ENCODE peak calls at places on chromosomes 3 and 15, in four cellular contexts. One of them, this sample, is unnamed.

GRCh38 chr3:49260711-49261357 is 16.2 kb downstream of the C3orf62 start:
- DNase-seq in K562: no peak
- DNase-seq in WTC11: no peak
- DNase-seq in GM12878: no peak
- DNase-seq in this sample: peak

GRCh38 chr3:126431103-126431534 is 36.4 kb downstream of the CFAP100 start:
- DNase-seq in GM12878: peak
- DNase-seq in K562: no peak
- DNase-seq in WTC11: no peak
- DNase-seq in this sample: no peak

GRCh38 chr15:69848551-69849231 is 249.0 kb downstream of the TLE3 start:
- DNase-seq in K562: no peak
- DNase-seq in GM12878: no peak
- DNase-seq in WTC11: no peak
- DNase-seq in this sample: no peak

GRCh38 chr15:52417501-52417900 is 111.2 kb downstream of the MYO5A start:
- DNase-seq in K562: no peak
- DNase-seq in WTC11: no peak
- DNase-seq in GM12878: no peak
- DNase-seq in this sample: no peak

GRCh38 chr15:71097890-71098289 is 17.4 kb upstream of the THSD4 start:
- DNase-seq in GM12878: no peak
- DNase-seq in WTC11: no peak
- DNase-seq in K562: no peak
- DNase-seq in this sample: no peak

GRCh38 chr15:75578206-75578947 is 738 bp downstream of the PTPN9 start:
- DNase-seq in GM12878: no peak
- DNase-seq in K562: peak
- DNase-seq in WTC11: peak
- DNase-seq in this sample: no peak

GRCh38 chr3:108322352-108322751 is 26.0 kb downstream of the HHLA2 start:
- DNase-seq in WTC11: no peak
- DNase-seq in K562: no peak
- DNase-seq in GM12878: no peak
- DNase-seq in this sample: no peak

GRCh38 chr15:79595995-79596622 is 164.0 kb downstream of the MINAR1 start:
- DNase-seq in K562: peak
- DNase-seq in GM12878: peak
- DNase-seq in WTC11: peak
- DNase-seq in this sample: peak

GRCh38 chr3:52742418-52743041 is 28.2 kb downstream of the NEK4 start:
- DNase-seq in WTC11: no peak
- DNase-seq in K562: peak
- DNase-seq in GM12878: peak
- DNase-seq in this sample: peak

GRCh38 chr15:98754283-98755022 is 106.1 kb downstream of the IGF1R start:
- DNase-seq in GM12878: no peak
- DNase-seq in WTC11: no peak
- DNase-seq in K562: no peak
- DNase-seq in this sample: no peak

GRCh38 chr15:42150246-42150970 is 6.0 kb downstream of the PLA2G4F start:
- DNase-seq in GM12878: no peak
- DNase-seq in WTC11: no peak
- DNase-seq in K562: no peak
- DNase-seq in this sample: no peak

GRCh38 chr15:32933241-32933640 is 215.4 kb downstream of the GREM1 start:
- DNase-seq in WTC11: no peak
- DNase-seq in GM12878: no peak
- DNase-seq in K562: no peak
- DNase-seq in this sample: no peak

GRCh38 chr3:169914321-169914720 is 2.9 kb downstream of the SAMD7 start:
- DNase-seq in K562: no peak
- DNase-seq in WTC11: no peak
- DNase-seq in GM12878: no peak
- DNase-seq in this sample: no peak

GRCh38 chr15:100759116-100759515 is 120.5 kb upstream of the ALDH1A3 start:
- DNase-seq in K562: no peak
- DNase-seq in WTC11: no peak
- DNase-seq in GM12878: no peak
- DNase-seq in this sample: no peak

GRCh38 chr3:65439641-65440040 is 599.1 kb downstream of the MAGI1 start:
- DNase-seq in K562: peak
- DNase-seq in WTC11: peak
- DNase-seq in GM12878: no peak
- DNase-seq in this sample: peak

GRCh38 chr3:141425523-141426233 is 57.4 kb downstream of the ZBTB38 start:
- DNase-seq in GM12878: no peak
- DNase-seq in WTC11: no peak
- DNase-seq in K562: peak
- DNase-seq in this sample: peak
- TF ChIP-seq ETV6 in GM12878: no peak
- TF ChIP-seq ETV6 in WTC11: no peak
- TF ChIP-seq ETV6 in K562: no peak
- TF ChIP-seq ETV6 in this sample: no peak

GRCh38 chr3:138942861-138943623 is 3.9 kb downstream of the FOXL2 start:
- DNase-seq in WTC11: peak
- DNase-seq in GM12878: no peak
- DNase-seq in K562: peak
- DNase-seq in this sample: no peak

GRCh38 chr3:138942271-138942670 is 4.7 kb downstream of the FOXL2 start:
- DNase-seq in WTC11: peak
- DNase-seq in K562: no peak
- DNase-seq in GM12878: no peak
- DNase-seq in this sample: no peak

GRCh38 chr3:138939563-138940241 is 7.2 kb downstream of the FOXL2 start:
- DNase-seq in GM12878: no peak
- DNase-seq in K562: no peak
- DNase-seq in WTC11: peak
- DNase-seq in this sample: no peak

GRCh38 chr3:138940446-138940845 is 6.5 kb downstream of the FOXL2 start:
- DNase-seq in K562: no peak
- DNase-seq in WTC11: peak
- DNase-seq in GM12878: no peak
- DNase-seq in this sample: no peak

DNA sequence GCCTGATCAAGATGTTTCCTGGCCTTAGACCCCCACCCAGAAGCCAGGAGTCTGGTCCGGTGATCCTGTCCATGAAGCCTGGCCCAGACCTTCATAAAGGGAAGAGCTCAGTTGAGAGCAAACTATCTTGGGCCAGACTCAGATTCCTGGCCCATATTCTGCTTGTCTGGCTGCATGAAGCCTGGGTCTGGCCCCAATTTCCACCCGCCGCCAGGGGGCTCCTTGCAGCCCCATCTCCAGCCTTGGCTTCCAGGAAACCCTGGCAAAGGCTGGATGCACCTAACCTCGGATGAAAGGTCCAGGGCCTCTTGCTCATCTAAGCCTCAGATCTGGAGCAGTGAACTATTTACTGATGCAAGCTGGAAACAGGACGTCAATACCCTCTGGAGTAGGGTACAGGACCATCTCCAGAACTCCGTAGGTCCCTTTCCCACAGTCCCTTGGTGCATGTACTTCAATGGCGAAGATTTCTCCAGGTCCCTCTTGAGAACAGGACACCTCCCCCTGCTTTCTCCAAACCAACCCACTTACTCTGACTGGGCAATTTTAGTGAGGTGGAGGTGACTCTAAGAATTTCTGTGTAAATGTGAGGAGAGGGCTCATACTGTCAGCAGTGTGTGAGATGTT is 5.6 kb downstream of the FOXL2 start:
- DNase-seq in WTC11: peak
- DNase-seq in K562: peak
- DNase-seq in GM12878: no peak
- DNase-seq in this sample: peak
- TF ChIP-seq ETV6 in WTC11: no peak
- TF ChIP-seq ETV6 in K562: no peak
- TF ChIP-seq ETV6 in GM12878: no peak
- TF ChIP-seq ETV6 in this sample: no peak

GRCh38 chr3:57079221-57079831 is 18.9 kb downstream of the SPATA12 start:
- DNase-seq in WTC11: peak
- DNase-seq in GM12878: no peak
- DNase-seq in K562: peak
- DNase-seq in this sample: peak
- TF ChIP-seq ETV6 in WTC11: no peak
- TF ChIP-seq ETV6 in GM12878: no peak
- TF ChIP-seq ETV6 in K562: no peak
- TF ChIP-seq ETV6 in this sample: no peak

DNA sequence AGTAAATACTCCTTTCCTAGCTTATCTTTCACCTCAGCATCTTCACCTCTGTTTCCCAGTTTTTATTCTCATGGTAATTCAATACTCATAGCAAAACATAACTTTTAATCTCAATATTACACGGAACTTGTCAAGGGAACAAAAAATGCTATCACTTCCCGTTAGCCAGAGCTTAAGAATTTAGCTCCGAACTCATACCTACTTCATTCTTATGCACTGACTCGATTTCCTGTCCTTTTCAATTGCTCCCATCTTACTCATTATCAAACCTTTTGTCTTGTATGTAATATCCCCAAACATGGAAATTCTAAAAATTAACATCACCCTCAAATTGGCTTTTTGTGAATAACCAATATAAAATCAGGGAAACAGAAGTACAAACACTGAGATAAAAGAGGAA is 28.2 kb downstream of the MYEF2 start:
- DNase-seq in GM12878: no peak
- DNase-seq in WTC11: no peak
- DNase-seq in K562: no peak
- DNase-seq in this sample: no peak
- TF ChIP-seq ETV6 in GM12878: no peak
- TF ChIP-seq ETV6 in WTC11: no peak
- TF ChIP-seq ETV6 in K562: no peak
- TF ChIP-seq ETV6 in this sample: no peak

GRCh38 chr3:68764554-68764953 is 167.8 kb downstream of the TAFA4 start:
- DNase-seq in K562: no peak
- DNase-seq in GM12878: no peak
- DNase-seq in WTC11: no peak
- DNase-seq in this sample: no peak
- TF ChIP-seq ETV6 in K562: no peak
- TF ChIP-seq ETV6 in GM12878: no peak
- TF ChIP-seq ETV6 in WTC11: no peak
- TF ChIP-seq ETV6 in this sample: no peak

GRCh38 chr3:188019761-188020160 is 134.2 kb upstream of the LPP start:
- DNase-seq in K562: no peak
- DNase-seq in GM12878: no peak
- DNase-seq in WTC11: no peak
- DNase-seq in this sample: no peak

GRCh38 chr3:188026191-188026968 is 127.6 kb upstream of the LPP start:
- DNase-seq in WTC11: no peak
- DNase-seq in K562: no peak
- DNase-seq in GM12878: no peak
- DNase-seq in this sample: peak

GRCh38 chr3:188021041-188021440 is 132.9 kb upstream of the LPP start:
- DNase-seq in WTC11: no peak
- DNase-seq in GM12878: no peak
- DNase-seq in K562: no peak
- DNase-seq in this sample: no peak

GRCh38 chr3:188025555-188025954 is 128.4 kb upstream of the LPP start:
- DNase-seq in GM12878: no peak
- DNase-seq in WTC11: no peak
- DNase-seq in K562: no peak
- DNase-seq in this sample: no peak

GRCh38 chr3:188021502-188022040 is 132.4 kb upstream of the LPP start:
- DNase-seq in K562: no peak
- DNase-seq in GM12878: no peak
- DNase-seq in WTC11: no peak
- DNase-seq in this sample: peak
- TF ChIP-seq ETV6 in K562: no peak
- TF ChIP-seq ETV6 in GM12878: no peak
- TF ChIP-seq ETV6 in WTC11: no peak
- TF ChIP-seq ETV6 in this sample: no peak

GRCh38 chr3:72891053-72891855 is 3.4 kb downstream of the GXYLT2 start:
- DNase-seq in GM12878: no peak
- DNase-seq in K562: peak
- DNase-seq in WTC11: no peak
- DNase-seq in this sample: peak
- TF ChIP-seq ETV6 in GM12878: no peak
- TF ChIP-seq ETV6 in K562: no peak
- TF ChIP-seq ETV6 in WTC11: no peak
- TF ChIP-seq ETV6 in this sample: no peak

GRCh38 chr15:91116379-91117067 is 16.5 kb downstream of the SV2B start:
- DNase-seq in GM12878: peak
- DNase-seq in K562: no peak
- DNase-seq in WTC11: no peak
- DNase-seq in this sample: peak

GRCh38 chr15:91117375-91117774 is 17.3 kb downstream of the SV2B start:
- DNase-seq in K562: no peak
- DNase-seq in WTC11: no peak
- DNase-seq in GM12878: no peak
- DNase-seq in this sample: no peak

GRCh38 chr15:91114301-91114700 is 14.2 kb downstream of the SV2B start:
- DNase-seq in K562: no peak
- DNase-seq in GM12878: no peak
- DNase-seq in WTC11: no peak
- DNase-seq in this sample: no peak

GRCh38 chr15:91122296-91122695 is 22.2 kb downstream of the SV2B start:
- DNase-seq in K562: no peak
- DNase-seq in WTC11: no peak
- DNase-seq in GM12878: no peak
- DNase-seq in this sample: no peak

GRCh38 chr15:91118796-91119590 is 18.9 kb downstream of the SV2B start:
- DNase-seq in K562: no peak
- DNase-seq in GM12878: no peak
- DNase-seq in WTC11: no peak
- DNase-seq in this sample: no peak
- TF ChIP-seq ETV6 in K562: no peak
- TF ChIP-seq ETV6 in GM12878: no peak
- TF ChIP-seq ETV6 in WTC11: no peak
- TF ChIP-seq ETV6 in this sample: no peak

GRCh38 chr3:60081381-60082095 is 1031.7 kb upstream of the CFAP20DC start:
- DNase-seq in K562: no peak
- DNase-seq in WTC11: no peak
- DNase-seq in GM12878: peak
- DNase-seq in this sample: no peak
- TF ChIP-seq ETV6 in K562: no peak
- TF ChIP-seq ETV6 in WTC11: no peak
- TF ChIP-seq ETV6 in GM12878: no peak
- TF ChIP-seq ETV6 in this sample: no peak

DNA sequence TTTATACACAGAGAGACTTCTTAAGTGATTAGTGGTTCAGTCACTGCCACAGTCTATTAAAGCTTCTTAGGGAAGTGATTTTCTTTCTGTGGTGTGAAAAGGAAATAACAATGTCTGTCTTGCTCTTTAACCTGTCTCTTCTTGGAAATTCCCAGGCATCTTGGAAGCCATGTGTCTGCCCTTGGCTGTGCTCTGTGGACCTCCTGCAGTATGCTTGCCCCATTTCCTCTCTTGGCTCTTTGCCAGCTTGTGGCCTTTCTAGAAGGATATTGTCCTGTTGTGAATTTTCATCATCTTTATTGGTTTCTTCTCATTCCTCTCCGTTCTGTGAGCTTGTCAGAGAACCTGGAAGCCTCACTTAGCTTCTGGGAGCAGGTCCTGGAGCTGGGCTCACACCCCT is 338.4 kb upstream of the C2CD4B start:
- DNase-seq in WTC11: no peak
- DNase-seq in K562: no peak
- DNase-seq in GM12878: no peak
- DNase-seq in this sample: no peak
- TF ChIP-seq ETV6 in WTC11: no peak
- TF ChIP-seq ETV6 in K562: no peak
- TF ChIP-seq ETV6 in GM12878: no peak
- TF ChIP-seq ETV6 in this sample: no peak

This sample was measured in HepG2.